ENCODE peak calls at places on chromosomes 3 and 15, in four cellular contexts. One of them, this sample, is unnamed.

GRCh38 chr3:66298591-66298990 is 77.8 kb downstream of the SLC25A26 start:
- ATAC-seq in HepG2: no peak
- ATAC-seq in GM12878: no peak
- ATAC-seq in K562: no peak
- ATAC-seq in this sample: no peak

GRCh38 chr3:196406806-196407470 is 25.3 kb downstream of the UBXN7 start:
- ATAC-seq in HepG2: no peak
- ATAC-seq in GM12878: no peak
- ATAC-seq in K562: no peak
- ATAC-seq in this sample: no peak

GRCh38 chr3:140236836-140237476 is 302.0 kb downstream of the CLSTN2 start:
- ATAC-seq in HepG2: no peak
- ATAC-seq in GM12878: no peak
- ATAC-seq in K562: peak
- ATAC-seq in this sample: peak

GRCh38 chr15:59166601-59167265 is 39.9 kb upstream of the LDHAL6B start:
- ATAC-seq in HepG2: no peak
- ATAC-seq in GM12878: no peak
- ATAC-seq in K562: no peak
- ATAC-seq in this sample: no peak

GRCh38 chr3:164451083-164451910 is 627.0 kb downstream of the SI start:
- ATAC-seq in HepG2: no peak
- ATAC-seq in GM12878: peak
- ATAC-seq in K562: no peak
- ATAC-seq in this sample: peak

GRCh38 chr15:62758126-62758951 is 284.2 kb upstream of the TPM1 start:
- ATAC-seq in HepG2: peak
- ATAC-seq in GM12878: no peak
- ATAC-seq in K562: no peak
- ATAC-seq in this sample: peak

GRCh38 chr15:37260255-37260654 is 159.9 kb upstream of the MEIS2 start:
- ATAC-seq in HepG2: no peak
- ATAC-seq in GM12878: peak
- ATAC-seq in K562: no peak
- ATAC-seq in this sample: no peak

GRCh38 chr3:182803596-182803995 is 10.3 kb downstream of the ATP11B start:
- ATAC-seq in HepG2: no peak
- ATAC-seq in GM12878: peak
- ATAC-seq in K562: peak
- ATAC-seq in this sample: no peak

GRCh38 chr15:78950343-78950742 is 5.5 kb upstream of the CTSH start:
- ATAC-seq in HepG2: peak
- ATAC-seq in GM12878: no peak
- ATAC-seq in K562: no peak
- ATAC-seq in this sample: no peak

GRCh38 chr3:18438586-18438985 is 13.4 kb upstream of the SATB1 start:
- ATAC-seq in HepG2: no peak
- ATAC-seq in GM12878: no peak
- ATAC-seq in K562: no peak
- ATAC-seq in this sample: no peak

GRCh38 chr15:94930441-94930840 is 699.1 kb downstream of the MCTP2 start:
- ATAC-seq in HepG2: no peak
- ATAC-seq in GM12878: no peak
- ATAC-seq in K562: no peak
- ATAC-seq in this sample: no peak

GRCh38 chr3:171176244-171176925 is 149.9 kb upstream of the SLC2A2 start:
- ATAC-seq in HepG2: no peak
- ATAC-seq in GM12878: no peak
- ATAC-seq in K562: no peak
- ATAC-seq in this sample: no peak
- TF ChIP-seq EP300 in HepG2: no peak
- TF ChIP-seq EP300 in GM12878: no peak
- TF ChIP-seq EP300 in K562: no peak
- TF ChIP-seq EP300 in this sample: no peak

DNA sequence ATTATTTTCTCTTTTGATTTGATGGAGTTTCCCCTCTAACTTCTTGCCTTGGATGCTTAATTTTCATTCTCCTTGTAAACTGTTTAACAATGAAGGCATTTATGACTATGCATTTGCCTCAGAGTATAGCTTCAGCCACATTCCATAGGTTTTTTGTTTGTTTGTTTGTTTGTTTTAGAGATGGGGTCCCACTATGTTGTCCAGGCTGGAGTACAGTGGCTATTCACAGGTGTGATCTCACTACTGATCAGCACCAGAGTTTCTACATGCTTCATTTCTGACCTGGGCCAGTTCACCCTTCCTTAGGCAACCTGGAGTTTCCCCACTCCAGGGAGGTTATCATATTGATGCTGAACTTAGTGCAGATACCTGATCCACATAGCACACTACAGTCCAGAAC is 4.1 kb downstream of the SECISBP2L start:
- ATAC-seq in HepG2: no peak
- ATAC-seq in GM12878: no peak
- ATAC-seq in K562: no peak
- ATAC-seq in this sample: no peak
- TF ChIP-seq EP300 in HepG2: no peak
- TF ChIP-seq EP300 in GM12878: no peak
- TF ChIP-seq EP300 in K562: no peak
- TF ChIP-seq EP300 in this sample: no peak

DNA sequence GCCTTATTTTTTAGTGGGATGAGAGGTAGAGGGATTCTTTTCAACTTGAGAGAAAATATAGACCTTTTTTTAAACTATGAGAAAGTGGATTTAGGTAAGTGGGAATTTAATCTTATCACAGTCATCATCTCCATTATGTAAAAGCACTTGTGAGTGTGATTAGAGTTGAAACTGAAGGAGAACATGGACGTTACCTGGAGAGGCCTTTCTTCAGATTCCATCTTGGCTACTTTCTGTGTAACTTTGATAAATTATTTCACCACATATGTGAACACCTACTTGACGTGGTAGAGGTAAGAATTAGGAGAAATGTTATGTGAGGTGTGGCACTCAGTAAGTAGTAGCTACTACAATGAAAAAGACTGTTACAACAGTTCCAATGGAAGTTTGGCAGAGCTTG is 193.2 kb downstream of the FNDC3B start:
- ATAC-seq in HepG2: no peak
- ATAC-seq in GM12878: no peak
- ATAC-seq in K562: no peak
- ATAC-seq in this sample: no peak
- TF ChIP-seq EP300 in HepG2: no peak
- TF ChIP-seq EP300 in GM12878: no peak
- TF ChIP-seq EP300 in K562: no peak
- TF ChIP-seq EP300 in this sample: no peak

GRCh38 chr3:58585994-58586393 is 8.8 kb upstream of the FAM107A start:
- ATAC-seq in HepG2: no peak
- ATAC-seq in GM12878: peak
- ATAC-seq in K562: no peak
- ATAC-seq in this sample: no peak

GRCh38 chr3:58588030-58588614 is 10.9 kb upstream of the FAM107A start:
- ATAC-seq in HepG2: no peak
- ATAC-seq in GM12878: no peak
- ATAC-seq in K562: peak
- ATAC-seq in this sample: no peak

GRCh38 chr3:58586776-58587192 is 9.6 kb upstream of the FAM107A start:
- ATAC-seq in HepG2: no peak
- ATAC-seq in GM12878: no peak
- ATAC-seq in K562: no peak
- ATAC-seq in this sample: no peak

GRCh38 chr3:58584690-58585004 is 7.5 kb upstream of the FAM107A start:
- ATAC-seq in HepG2: peak
- ATAC-seq in GM12878: no peak
- ATAC-seq in K562: peak
- ATAC-seq in this sample: no peak

GRCh38 chr3:58585005-58585786 is 8.0 kb upstream of the FAM107A start:
- ATAC-seq in HepG2: peak
- ATAC-seq in GM12878: peak
- ATAC-seq in K562: peak
- ATAC-seq in this sample: peak
- TF ChIP-seq EP300 in HepG2: no peak
- TF ChIP-seq EP300 in GM12878: no peak
- TF ChIP-seq EP300 in K562: no peak
- TF ChIP-seq EP300 in this sample: no peak